ENCODE peak calls at places on chromosome 4, in seven cellular contexts. One of them, this sample, is unnamed. For H3K4me1, the result is how much of the 10 kb centered on the place peaks cover.

GRCh38 chr4:8279321-8280157 is 10.0 kb downstream of the HTRA3 start:
- DNase-seq in esophagus squamous epithelium: no peak
- DNase-seq in A549: no peak
- DNase-seq in hepatocyte: no peak
- DNase-seq in cardiac muscle cell: no peak
- DNase-seq in fibroblast of lung: no peak
- DNase-seq in heart right ventricle: peak
- DNase-seq in this sample: no peak

GRCh38 chr4:107094332-107094731 is 58.2 kb upstream of the DKK2 start:
- DNase-seq in A549: no peak
- DNase-seq in hepatocyte: peak
- DNase-seq in fibroblast of lung: peak
- DNase-seq in cardiac muscle cell: peak
- DNase-seq in esophagus squamous epithelium: no peak
- DNase-seq in heart right ventricle: no peak
- DNase-seq in this sample: no peak

GRCh38 chr4:109079177-109079576 is 223.3 kb downstream of the COL25A1 start:
- DNase-seq in fibroblast of lung: no peak
- DNase-seq in hepatocyte: no peak
- DNase-seq in cardiac muscle cell: no peak
- DNase-seq in A549: no peak
- DNase-seq in esophagus squamous epithelium: no peak
- DNase-seq in heart right ventricle: no peak
- DNase-seq in this sample: no peak

GRCh38 chr4:127995776-127996175 is 30.6 kb downstream of the ABHD18 start:
- DNase-seq in hepatocyte: no peak
- DNase-seq in heart right ventricle: no peak
- DNase-seq in A549: peak
- DNase-seq in fibroblast of lung: peak
- DNase-seq in esophagus squamous epithelium: no peak
- DNase-seq in cardiac muscle cell: no peak
- DNase-seq in this sample: peak

GRCh38 chr4:15159477-15160019 is 157.3 kb downstream of the CPEB2 start:
- DNase-seq in fibroblast of lung: no peak
- DNase-seq in heart right ventricle: no peak
- DNase-seq in cardiac muscle cell: no peak
- DNase-seq in A549: no peak
- DNase-seq in hepatocyte: no peak
- DNase-seq in esophagus squamous epithelium: no peak
- DNase-seq in this sample: no peak

GRCh38 chr4:111628437-111628836 is 516.8 kb upstream of the FAM241A start:
- DNase-seq in cardiac muscle cell: no peak
- DNase-seq in fibroblast of lung: peak
- DNase-seq in hepatocyte: no peak
- DNase-seq in esophagus squamous epithelium: no peak
- DNase-seq in heart right ventricle: no peak
- DNase-seq in A549: no peak
- DNase-seq in this sample: no peak

GRCh38 chr4:40750461-40751258 is 905 bp downstream of the NSUN7 start:
- DNase-seq in esophagus squamous epithelium: no peak
- DNase-seq in A549: no peak
- DNase-seq in fibroblast of lung: peak
- DNase-seq in cardiac muscle cell: peak
- DNase-seq in heart right ventricle: no peak
- DNase-seq in hepatocyte: peak
- DNase-seq in this sample: no peak

GRCh38 chr4:159639924-159640323 is 537.0 kb downstream of the RAPGEF2 start:
- DNase-seq in heart right ventricle: no peak
- DNase-seq in esophagus squamous epithelium: no peak
- DNase-seq in A549: no peak
- DNase-seq in fibroblast of lung: peak
- DNase-seq in hepatocyte: no peak
- DNase-seq in cardiac muscle cell: no peak
- DNase-seq in this sample: no peak

GRCh38 chr4:53709693-53710092 is 118.4 kb upstream of the LNX1 start:
- DNase-seq in hepatocyte: no peak
- DNase-seq in esophagus squamous epithelium: no peak
- DNase-seq in cardiac muscle cell: no peak
- DNase-seq in fibroblast of lung: no peak
- DNase-seq in heart right ventricle: no peak
- DNase-seq in A549: no peak
- DNase-seq in this sample: no peak

GRCh38 chr4:105257817-105258495 is 111.3 kb downstream of the TET2 start:
- DNase-seq in cardiac muscle cell: no peak
- DNase-seq in esophagus squamous epithelium: no peak
- DNase-seq in fibroblast of lung: no peak
- DNase-seq in heart right ventricle: no peak
- DNase-seq in hepatocyte: no peak
- DNase-seq in A549: no peak
- DNase-seq in this sample: no peak

GRCh38 chr4:31737419-31737818 is 1017.2 kb downstream of the PCDH7 start:
- DNase-seq in hepatocyte: no peak
- DNase-seq in fibroblast of lung: no peak
- DNase-seq in esophagus squamous epithelium: no peak
- DNase-seq in heart right ventricle: no peak
- DNase-seq in cardiac muscle cell: peak
- DNase-seq in A549: no peak
- DNase-seq in this sample: no peak

GRCh38 chr4:141395919-141396318 is 175.2 kb downstream of the ZNF330 start:
- DNase-seq in esophagus squamous epithelium: no peak
- DNase-seq in heart right ventricle: no peak
- DNase-seq in hepatocyte: no peak
- DNase-seq in cardiac muscle cell: no peak
- DNase-seq in A549: no peak
- DNase-seq in fibroblast of lung: no peak
- DNase-seq in this sample: no peak

GRCh38 chr4:134645778-134646177 is 444.2 kb upstream of the PABPC4L start:
- DNase-seq in heart right ventricle: no peak
- DNase-seq in fibroblast of lung: no peak
- DNase-seq in hepatocyte: no peak
- DNase-seq in esophagus squamous epithelium: no peak
- DNase-seq in cardiac muscle cell: no peak
- DNase-seq in A549: no peak
- DNase-seq in this sample: no peak

GRCh38 chr4:69781458-69782418 is 21.3 kb upstream of the SULT1B1 start:
- DNase-seq in esophagus squamous epithelium: no peak
- DNase-seq in cardiac muscle cell: no peak
- DNase-seq in heart right ventricle: no peak
- DNase-seq in A549: no peak
- DNase-seq in hepatocyte: peak
- DNase-seq in fibroblast of lung: no peak
- DNase-seq in this sample: no peak

GRCh38 chr4:68498413-68499007 is 51.2 kb downstream of the TMPRSS11E start:
- DNase-seq in esophagus squamous epithelium: no peak
- DNase-seq in cardiac muscle cell: peak
- DNase-seq in heart right ventricle: no peak
- DNase-seq in hepatocyte: peak
- DNase-seq in fibroblast of lung: peak
- DNase-seq in A549: peak
- DNase-seq in this sample: no peak

GRCh38 chr4:149709640-149710039 is 106.0 kb downstream of the IQCM start:
- DNase-seq in esophagus squamous epithelium: no peak
- DNase-seq in hepatocyte: no peak
- DNase-seq in A549: no peak
- DNase-seq in fibroblast of lung: peak
- DNase-seq in heart right ventricle: no peak
- DNase-seq in cardiac muscle cell: no peak
- DNase-seq in this sample: no peak

GRCh38 chr4:74618659-74619058 is 173.7 kb downstream of the AREG start:
- DNase-seq in A549: peak
- DNase-seq in esophagus squamous epithelium: no peak
- DNase-seq in fibroblast of lung: peak
- DNase-seq in hepatocyte: no peak
- DNase-seq in heart right ventricle: no peak
- DNase-seq in cardiac muscle cell: no peak
- DNase-seq in this sample: no peak

GRCh38 chr4:109749388-109750082 is 19.7 kb upstream of the PLA2G12A start:
- DNase-seq in A549: no peak
- DNase-seq in esophagus squamous epithelium: no peak
- DNase-seq in fibroblast of lung: no peak
- DNase-seq in hepatocyte: no peak
- DNase-seq in heart right ventricle: no peak
- DNase-seq in cardiac muscle cell: no peak
- DNase-seq in this sample: no peak

GRCh38 chr4:11051181-11051580 is 366.6 kb upstream of the CLNK start:
- DNase-seq in esophagus squamous epithelium: no peak
- DNase-seq in heart right ventricle: no peak
- DNase-seq in hepatocyte: no peak
- DNase-seq in A549: no peak
- DNase-seq in cardiac muscle cell: no peak
- DNase-seq in fibroblast of lung: no peak
- DNase-seq in this sample: no peak

GRCh38 chr4:74734995-74735394 is 59.3 kb downstream of the BTC start:
- DNase-seq in heart right ventricle: no peak
- DNase-seq in esophagus squamous epithelium: no peak
- DNase-seq in cardiac muscle cell: no peak
- DNase-seq in hepatocyte: no peak
- DNase-seq in A549: no peak
- DNase-seq in fibroblast of lung: no peak
- DNase-seq in this sample: no peak

GRCh38 chr4:141102367-141102766 is 30.9 kb downstream of the RNF150 start:
- DNase-seq in fibroblast of lung: peak
- DNase-seq in esophagus squamous epithelium: no peak
- DNase-seq in heart right ventricle: no peak
- DNase-seq in cardiac muscle cell: no peak
- DNase-seq in hepatocyte: peak
- DNase-seq in A549: no peak
- DNase-seq in this sample: no peak

GRCh38 chr4:186485621-186486062 is 69.7 kb downstream of the MTNR1A start:
- DNase-seq in hepatocyte: no peak
- DNase-seq in cardiac muscle cell: peak
- DNase-seq in esophagus squamous epithelium: no peak
- DNase-seq in A549: no peak
- DNase-seq in fibroblast of lung: peak
- DNase-seq in heart right ventricle: no peak
- DNase-seq in this sample: no peak

GRCh38 chr4:106365613-106366012 is 3.0 kb downstream of the GIMD1 start:
- DNase-seq in heart right ventricle: no peak
- DNase-seq in esophagus squamous epithelium: no peak
- DNase-seq in A549: peak
- DNase-seq in cardiac muscle cell: peak
- DNase-seq in fibroblast of lung: peak
- DNase-seq in hepatocyte: peak
- DNase-seq in this sample: no peak

GRCh38 chr4:4618846-4619245 is 77.0 kb upstream of the STX18 start:
- DNase-seq in heart right ventricle: no peak
- DNase-seq in esophagus squamous epithelium: no peak
- DNase-seq in hepatocyte: no peak
- DNase-seq in A549: no peak
- DNase-seq in cardiac muscle cell: no peak
- DNase-seq in fibroblast of lung: peak
- DNase-seq in this sample: no peak
- H3K27ac ChIP-seq in heart right ventricle: no peak
- H3K27ac ChIP-seq in esophagus squamous epithelium: no peak
- H3K27ac ChIP-seq in hepatocyte: no peak
- H3K27ac ChIP-seq in A549: no peak
- H3K27ac ChIP-seq in cardiac muscle cell: no peak
- H3K27ac ChIP-seq in fibroblast of lung: no peak
- H3K27ac ChIP-seq in this sample: no peak

GRCh38 chr4:87985097-87985886 is 9.8 kb downstream of the SPP1 start:
- DNase-seq in A549: peak
- DNase-seq in heart right ventricle: peak
- DNase-seq in esophagus squamous epithelium: no peak
- DNase-seq in cardiac muscle cell: peak
- DNase-seq in fibroblast of lung: peak
- DNase-seq in hepatocyte: peak
- DNase-seq in this sample: peak
- TF ChIP-seq CTCF in A549: peak
- TF ChIP-seq CTCF in heart right ventricle: peak
- TF ChIP-seq CTCF in esophagus squamous epithelium: peak
- TF ChIP-seq CTCF in cardiac muscle cell: peak
- TF ChIP-seq CTCF in fibroblast of lung: peak
- TF ChIP-seq CTCF in hepatocyte: peak
- TF ChIP-seq CTCF in this sample: peak

DNA sequence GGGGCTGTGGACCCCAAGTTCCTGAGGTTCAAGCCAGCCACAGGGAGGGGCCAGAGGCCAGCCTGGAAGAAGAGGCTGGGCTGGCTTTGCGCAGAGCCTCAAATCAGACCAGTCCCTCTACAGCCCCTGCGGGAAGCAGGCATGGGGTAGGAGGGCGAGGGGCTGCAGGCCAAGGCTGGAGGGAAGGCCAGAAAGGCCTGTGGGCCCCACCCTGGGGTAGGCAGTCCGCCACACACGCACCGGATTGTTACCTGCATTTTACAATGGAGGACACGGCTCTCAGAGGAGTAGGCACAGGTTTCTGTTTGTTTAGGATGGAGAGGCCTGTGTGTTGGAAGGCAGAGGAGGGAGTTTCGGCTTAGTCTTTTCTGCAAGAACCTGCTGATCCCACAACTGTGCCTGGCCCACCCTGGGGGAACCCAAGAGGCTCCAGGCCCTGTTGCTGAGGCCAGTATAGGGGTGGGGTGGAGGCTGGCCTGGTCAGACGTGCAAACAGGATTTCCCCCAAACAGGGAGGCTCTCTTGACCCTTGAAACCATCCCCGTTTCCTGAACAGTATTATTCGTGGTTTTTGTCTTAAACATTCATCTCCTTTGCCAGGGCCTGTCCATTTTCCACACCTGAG is 659 bp upstream of the SLC49A3 start:
- DNase-seq in cardiac muscle cell: no peak
- DNase-seq in esophagus squamous epithelium: no peak
- DNase-seq in fibroblast of lung: no peak
- DNase-seq in A549: no peak
- DNase-seq in heart right ventricle: no peak
- DNase-seq in hepatocyte: no peak
- DNase-seq in this sample: no peak
- H3K4me1 ChIP-seq in cardiac muscle cell: under half
- H3K4me1 ChIP-seq in esophagus squamous epithelium: under half
- H3K4me1 ChIP-seq in fibroblast of lung: under half
- H3K4me1 ChIP-seq in A549: under half
- H3K4me1 ChIP-seq in heart right ventricle: under half
- H3K4me1 ChIP-seq in hepatocyte: under half
- H3K4me1 ChIP-seq in this sample: under half

GRCh38 chr4:2500547-2500946 is 31.6 kb downstream of the RNF4 start:
- DNase-seq in fibroblast of lung: peak
- DNase-seq in esophagus squamous epithelium: no peak
- DNase-seq in A549: no peak
- DNase-seq in cardiac muscle cell: no peak
- DNase-seq in heart right ventricle: no peak
- DNase-seq in hepatocyte: no peak
- DNase-seq in this sample: no peak

GRCh38 chr4:2497931-2498330 is 29.0 kb downstream of the RNF4 start:
- DNase-seq in A549: no peak
- DNase-seq in fibroblast of lung: no peak
- DNase-seq in cardiac muscle cell: peak
- DNase-seq in heart right ventricle: no peak
- DNase-seq in hepatocyte: no peak
- DNase-seq in esophagus squamous epithelium: no peak
- DNase-seq in this sample: no peak

GRCh38 chr4:2501034-2501594 is 32.2 kb downstream of the RNF4 start:
- DNase-seq in fibroblast of lung: no peak
- DNase-seq in esophagus squamous epithelium: no peak
- DNase-seq in hepatocyte: no peak
- DNase-seq in A549: no peak
- DNase-seq in cardiac muscle cell: no peak
- DNase-seq in heart right ventricle: no peak
- DNase-seq in this sample: no peak

GRCh38 chr4:2494992-2495391 is 26.1 kb downstream of the RNF4 start:
- DNase-seq in hepatocyte: no peak
- DNase-seq in cardiac muscle cell: no peak
- DNase-seq in A549: no peak
- DNase-seq in fibroblast of lung: no peak
- DNase-seq in esophagus squamous epithelium: no peak
- DNase-seq in heart right ventricle: peak
- DNase-seq in this sample: no peak

GRCh38 chr4:2497324-2497723 is 28.4 kb downstream of the RNF4 start:
- DNase-seq in A549: no peak
- DNase-seq in cardiac muscle cell: no peak
- DNase-seq in esophagus squamous epithelium: no peak
- DNase-seq in fibroblast of lung: no peak
- DNase-seq in heart right ventricle: no peak
- DNase-seq in hepatocyte: no peak
- DNase-seq in this sample: no peak
- H3K27ac ChIP-seq in A549: no peak
- H3K27ac ChIP-seq in cardiac muscle cell: peak
- H3K27ac ChIP-seq in esophagus squamous epithelium: no peak
- H3K27ac ChIP-seq in fibroblast of lung: no peak
- H3K27ac ChIP-seq in heart right ventricle: peak
- H3K27ac ChIP-seq in hepatocyte: no peak
- H3K27ac ChIP-seq in this sample: no peak